ENCODE peak calls at places on chromosomes 3 and 15, in four cellular contexts. V is astrocyte, B is K562, D is neuronal stem cell. R is an unnamed sample.
A peak's percentile ranks its signal among the peaks of the same experiment; 100 is the strongest.

GRCh38 chr15:68055224-68055705 is 1.1 kb downstream of the PIAS1 start:
- DNase-seq in V (peak; percentile 32), B (peak; percentile 57), D (no peak), R (no peak)

GRCh38 chr3:14425574-14426304 is 23.3 kb downstream of the SLC6A6 start:
- DNase-seq in V (no peak), B (no peak), D (no peak), R (no peak)

GRCh38 chr15:76343313-76343996 is 6.9 kb downstream of the ISL2 start:
- DNase-seq in V (no peak), B (no peak), D (no peak), R (no peak)

GRCh38 chr15:96783746-96784145 is 453.2 kb downstream of the NR2F2 start:
- DNase-seq in V (no peak), B (no peak), D (no peak), R (no peak)

GRCh38 chr15:80887148-80887547 is 102.5 kb downstream of the MESD start:
- DNase-seq in V (no peak), B (no peak), D (no peak), R (no peak)

GRCh38 chr3:71463622-71464021 is 119.9 kb downstream of the FOXP1 start:
- DNase-seq in V (peak; percentile 45), B (no peak), D (no peak), R (no peak)

GRCh38 chr3:167723025-167723512 is 11.6 kb downstream of the PDCD10 start:
- DNase-seq in V (no peak), B (peak; percentile 32), D (no peak), R (no peak)

GRCh38 chr3:123286308-123287023 is 84.7 kb downstream of the SEC22A start:
- DNase-seq in V (peak; percentile 30), B (peak; percentile 67), D (peak; percentile 73), R (peak; percentile 48)

GRCh38 chr3:25536668-25537331 is 108.7 kb downstream of the RARB start:
- DNase-seq in V (no peak), B (no peak), D (no peak), R (no peak)

GRCh38 chr3:73558399-73559075 is 66.2 kb downstream of the PDZRN3 start:
- DNase-seq in V (no peak), B (no peak), D (no peak), R (no peak)

GRCh38 chr3:141368062-141368924 is at the start of gene ZBTB38:
- DNase-seq in V (peak; percentile 95), B (peak; percentile 93), D (peak; percentile 82), R (peak; percentile 97)

GRCh38 chr3:186825294-186825821 is 17.2 kb upstream of the ADIPOQ start:
- DNase-seq in V (peak; percentile 69), B (peak; percentile 82), D (no peak), R (no peak)

GRCh38 chr15:81877533-81878227 is 168.1 kb downstream of the MEX3B start:
- DNase-seq in V (no peak), B (no peak), D (peak; percentile 37), R (no peak)

GRCh38 chr3:126770096-126770495 is 66.1 kb downstream of the CHCHD6 start:
- DNase-seq in V (no peak), B (no peak), D (no peak), R (no peak)

GRCh38 chr3:66450389-66451022 is 50.3 kb downstream of the LRIG1 start:
- DNase-seq in V (peak; percentile 76), B (no peak), D (no peak), R (no peak)

GRCh38 chr15:37125143-37125542 is 24.8 kb upstream of the MEIS2 start:
- DNase-seq in V (no peak), B (no peak), D (no peak), R (no peak)

GRCh38 chr3:57757642-57758297 is 1.7 kb downstream of the SLMAP start:
- DNase-seq in V (peak; percentile 25), B (peak; percentile 37), D (peak; percentile 18), R (peak; percentile 43)

GRCh38 chr15:37106490-37107001 is 6.2 kb upstream of the MEIS2 start:
- DNase-seq in V (no peak), B (peak; percentile 65), D (peak; percentile 69), R (no peak)

GRCh38 chr3:52245322-52246263 is at the start of gene PPM1M:
- DNase-seq in V (no peak), B (peak; percentile 18), D (peak; percentile 45), R (no peak)

GRCh38 chr15:62549345-62549970 is 384.4 kb upstream of the C2CD4B start:
- DNase-seq in V (no peak), B (peak; percentile 24), D (no peak), R (peak; percentile 40)

GRCh38 chr3:160956785-160957184 is 148.4 kb downstream of the B3GALNT1 start:
- DNase-seq in V (peak; percentile 14), B (peak; percentile 4), D (no peak), R (peak; percentile 8)

GRCh38 chr3:106573605-106574004 is 704.8 kb upstream of the CBLB start:
- DNase-seq in V (no peak), B (no peak), D (no peak), R (no peak)

GRCh38 chr15:93587046-93587445 is 498.0 kb upstream of the RGMA start:
- DNase-seq in V (no peak), B (no peak), D (no peak), R (no peak)

GRCh38 chr3:194468086-194468485 is 18.7 kb downstream of the ATP13A3 start:
- DNase-seq in V (peak; percentile 65), B (no peak), D (no peak), R (no peak)
- H2AFZ ChIP-seq in V (no peak overlapping the region), B (no peak overlapping the region), D (no peak overlapping the region), R (no peak overlapping the region)

DNA sequence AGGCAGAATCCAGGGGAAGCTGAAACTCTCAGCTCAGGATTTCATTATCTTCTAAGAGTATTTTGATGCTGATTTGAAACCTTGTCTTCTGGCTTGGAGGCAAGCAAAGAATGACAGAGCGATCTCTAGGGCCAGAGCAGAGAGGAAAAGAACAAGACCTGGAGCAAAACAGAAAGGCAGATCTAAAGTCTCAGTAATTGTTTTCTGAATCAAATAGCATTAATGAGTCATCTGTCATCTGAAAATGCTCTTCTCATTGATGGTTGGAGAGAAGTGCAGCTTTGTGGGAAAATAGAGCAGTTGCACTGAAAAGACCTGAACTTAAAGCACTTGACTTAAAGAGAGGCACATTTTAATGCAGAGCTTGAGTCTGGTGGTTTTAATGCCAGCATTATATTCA is 386.0 kb downstream of the RAP2B start:
- DNase-seq in V (no peak), B (no peak), D (no peak), R (no peak)
- H2AFZ ChIP-seq in V (no peak overlapping the region), B (no peak overlapping the region), D (no peak overlapping the region), R (no peak overlapping the region)

DNA sequence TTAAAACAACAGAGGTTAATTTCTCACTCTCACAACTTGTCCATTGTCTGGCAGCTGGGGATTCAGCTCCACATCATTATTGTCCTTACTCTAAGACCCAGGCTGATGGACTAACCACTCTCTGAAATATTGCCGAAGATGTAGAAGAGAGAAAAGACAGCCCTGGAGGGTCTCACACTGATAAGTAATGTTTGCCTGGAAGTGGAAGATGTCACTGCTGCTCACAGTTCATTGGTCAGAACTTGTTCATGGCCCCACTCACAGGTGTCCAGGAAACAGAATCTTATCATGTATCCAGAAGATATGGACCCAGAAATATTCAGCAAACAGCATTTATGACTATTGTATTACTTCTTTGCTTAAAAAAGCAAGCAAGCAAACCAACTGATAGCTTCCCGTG is 62.2 kb upstream of the LPP start:
- DNase-seq in V (no peak), B (no peak), D (no peak), R (no peak)
- H2AFZ ChIP-seq in V (no peak overlapping the region), B (no peak overlapping the region), D (no peak overlapping the region), R (no peak overlapping the region)

GRCh38 chr15:41429003-41429890 is 12.4 kb downstream of the RTF1 start:
- DNase-seq in V (no peak), B (no peak), D (no peak), R (no peak)
- H2AFZ ChIP-seq in V (no peak overlapping the region), B (no peak overlapping the region), D (no peak overlapping the region), R (no peak overlapping the region)

GRCh38 chr15:40281057-40281850 is 1.6 kb downstream of the ANKRD63 start:
- DNase-seq in V (no peak), B (no peak), D (no peak), R (no peak)
- H2AFZ ChIP-seq in V (no peak overlapping the region), B (no peak overlapping the region), D (peak overlapping the region; percentile 67), R (no peak overlapping the region)